ENCODE peak calls at places on chromosomes 13 and 19, in ten cellular contexts. D is stimulated activated CD4-positive, alpha-beta T cell treated with anti-CD3 and anti-CD28 coated beads, Interleukin-2, amount 100 ng/mL, for 48 hours; J is sciatic nerve; M is fibroblast of pulmonary artery; G is choroid plexus epithelial cell; V is A172; Z is iPS-NIHi11; Y is stimulated activated CD8-positive, alpha-beta memory T cell treated with anti-CD3 and anti-CD28 coated beads, Interleukin-4, amount 100 ng/mL, for 24 hours; I is neuronal stem cell; T is activated effector memory CD4-positive, alpha-beta T cell treated with Interleukin-2 at 50 U/mL for 16 hours. K is an unnamed sample.

GRCh38 chr19:31264379-31264778 is 84.9 kb downstream of the TSHZ3 start:
- DNase-seq in D (no peak), J (no peak), M (no peak), G (no peak), V (no peak), Z (no peak), Y (no peak), I (no peak), T (no peak), K (no peak)

GRCh38 chr13:41973247-41973741 is 12.4 kb upstream of the VWA8 start:
- DNase-seq in D (no peak), J (no peak), M (no peak), G (peak), V (no peak), Z (peak), Y (no peak), I (no peak), T (no peak), K (no peak)

GRCh38 chr13:23510544-23510916 is 59.7 kb upstream of the TNFRSF19 start:
- DNase-seq in D (no peak), J (no peak), M (peak), G (peak), V (no peak), Z (no peak), Y (no peak), I (no peak), T (no peak), K (no peak)

GRCh38 chr13:114068723-114069322 is 63.6 kb downstream of the RASA3 start:
- DNase-seq in D (no peak), J (peak), M (peak), G (peak), V (peak), Z (no peak), Y (no peak), I (no peak), T (no peak), K (no peak)

GRCh38 chr19:18191640-18192062 is 1.4 kb upstream of the MPV17L2 start:
- DNase-seq in D (no peak), J (no peak), M (no peak), G (no peak), V (no peak), Z (no peak), Y (no peak), I (no peak), T (no peak), K (no peak)

GRCh38 chr13:30159446-30159839 is 147.9 kb downstream of the KATNAL1 start:
- DNase-seq in D (peak), J (no peak), M (peak), G (peak), V (peak), Z (no peak), Y (peak), I (no peak), T (no peak), K (no peak)

GRCh38 chr19:12035220-12036172 is at the start of gene ZNF433:
- DNase-seq in D (peak), J (peak), M (peak), G (peak), V (peak), Z (peak), Y (peak), I (peak), T (peak), K (peak)

GRCh38 chr13:44155422-44156293 is 218.0 kb upstream of the SERP2 start:
- DNase-seq in D (no peak), J (peak), M (peak), G (peak), V (no peak), Z (peak), Y (no peak), I (no peak), T (no peak), K (no peak)

GRCh38 chr19:5025027-5025426 is 56.1 kb downstream of the KDM4B start:
- DNase-seq in D (no peak), J (no peak), M (no peak), G (no peak), V (no peak), Z (no peak), Y (no peak), I (no peak), T (no peak), K (no peak)

GRCh38 chr19:7921302-7921954 is 1.3 kb downstream of the SNAPC2 start:
- DNase-seq in D (no peak), J (peak), M (no peak), G (no peak), V (no peak), Z (no peak), Y (no peak), I (no peak), T (no peak), K (no peak)

GRCh38 chr13:95137096-95137495 is 164.2 kb downstream of the ABCC4 start:
- DNase-seq in D (no peak), J (no peak), M (no peak), G (peak), V (no peak), Z (no peak), Y (no peak), I (no peak), T (no peak), K (no peak)

GRCh38 chr19:12789904-12790619 is 1.2 kb upstream of the JUNB start:
- DNase-seq in D (peak), J (peak), M (peak), G (peak), V (peak), Z (peak), Y (peak), I (peak), T (peak), K (peak)

GRCh38 chr19:4081441-4082129 is 14.9 kb upstream of the ZBTB7A start:
- DNase-seq in D (no peak), J (no peak), M (no peak), G (peak), V (no peak), Z (no peak), Y (no peak), I (no peak), T (no peak), K (no peak)

GRCh38 chr13:27425918-27426630 is 1.7 kb downstream of the GTF3A start:
- DNase-seq in D (peak), J (peak), M (peak), G (peak), V (peak), Z (peak), Y (peak), I (no peak), T (peak), K (peak)

K was measured in T-helper 17 cell.